ENCODE peak calls at places on chromosomes 12 and 14, in eight cellular contexts. K, M, Q, F, N, P, C and D are unnamed samples. For H3K27me3, the result is how much of the 10 kb centered on the place peaks cover.

GRCh38 chr12:106978035-106978800 is 8.7 kb downstream of the MTERF2 start:
- DNase-seq in K (no peak), M (no peak), Q (peak), F (peak), N (no peak), P (peak), C (no peak), D (peak)

GRCh38 chr12:4899361-4899760 is 10.3 kb upstream of the KCNA1 start:
- DNase-seq in K (no peak), M (peak), Q (no peak), F (no peak), N (no peak), P (no peak), C (no peak), D (no peak)

GRCh38 chr14:68513838-68514610 is 278.8 kb downstream of the ZFP36L1 start:
- DNase-seq in K (no peak), M (no peak), Q (no peak), F (no peak), N (no peak), P (no peak), C (no peak), D (no peak)

GRCh38 chr12:56983386-56983785 is 23.0 kb downstream of the ZBTB39 start:
- DNase-seq in K (no peak), M (no peak), Q (no peak), F (no peak), N (no peak), P (no peak), C (no peak), D (no peak)

GRCh38 chr12:132837693-132838463 is 9.2 kb upstream of the GOLGA3 start:
- DNase-seq in K (no peak), M (no peak), Q (no peak), F (peak), N (no peak), P (no peak), C (no peak), D (no peak)

GRCh38 chr12:80837342-80837978 is 100.3 kb downstream of the LIN7A start:
- DNase-seq in K (peak), M (peak), Q (no peak), F (no peak), N (no peak), P (no peak), C (no peak), D (peak)

GRCh38 chr12:52713960-52714886 is 10.9 kb upstream of the KRT77 start:
- DNase-seq in K (no peak), M (peak), Q (no peak), F (no peak), N (no peak), P (no peak), C (peak), D (peak)

GRCh38 chr14:100052819-100053218 is 12.4 kb upstream of the EVL start:
- DNase-seq in K (no peak), M (no peak), Q (no peak), F (no peak), N (no peak), P (no peak), C (no peak), D (no peak)

GRCh38 chr12:23906329-23906728 is 43.1 kb downstream of the SOX5 start:
- DNase-seq in K (peak), M (peak), Q (no peak), F (peak), N (no peak), P (no peak), C (no peak), D (no peak)

GRCh38 chr14:89927466-89927865 is 27.1 kb downstream of the EFCAB11 start:
- DNase-seq in K (no peak), M (no peak), Q (no peak), F (no peak), N (no peak), P (no peak), C (no peak), D (no peak)

GRCh38 chr14:88901991-88902390 is 77.5 kb downstream of the TTC8 start:
- DNase-seq in K (no peak), M (no peak), Q (no peak), F (no peak), N (no peak), P (no peak), C (no peak), D (no peak)

GRCh38 chr14:65128096-65128495 is 25.8 kb upstream of the MAX start:
- DNase-seq in K (peak), M (no peak), Q (no peak), F (no peak), N (no peak), P (no peak), C (no peak), D (no peak)

GRCh38 chr12:126772171-126772864 is 1494.7 kb upstream of the TMEM132C start:
- DNase-seq in K (peak), M (peak), Q (no peak), F (no peak), N (no peak), P (no peak), C (no peak), D (peak)
- H3K4me3 ChIP-seq in K (no peak), M (no peak), Q (peak), F (no peak), N (peak), P (peak), C (peak), D (peak)

GRCh38 chr14:104390221-104390931 is 189.2 kb upstream of the C14orf180 start:
- DNase-seq in K (no peak), M (no peak), Q (no peak), F (peak), N (no peak), P (no peak), C (no peak), D (no peak)
- H3K27me3 ChIP-seq in K (under half), M (under half), Q (under half), F (under half), N (under half), P (half or more), C (under half), D (under half)

GRCh38 chr14:103220134-103220981 is 97.1 kb downstream of the TNFAIP2 start:
- DNase-seq in K (no peak), M (no peak), Q (no peak), F (peak), N (no peak), P (no peak), C (no peak), D (no peak)
- H3K4me3 ChIP-seq in K (no peak), M (peak), Q (peak), F (peak), N (peak), P (peak), C (no peak), D (no peak)

GRCh38 chr12:127664901-127665300 is 602.1 kb upstream of the TMEM132C start:
- DNase-seq in K (peak), M (no peak), Q (no peak), F (no peak), N (no peak), P (no peak), C (no peak), D (no peak)
- H3K27me3 ChIP-seq in K (under half), M (under half), Q (under half), F (under half), N (under half), P (under half), C (under half), D (under half)

DNA sequence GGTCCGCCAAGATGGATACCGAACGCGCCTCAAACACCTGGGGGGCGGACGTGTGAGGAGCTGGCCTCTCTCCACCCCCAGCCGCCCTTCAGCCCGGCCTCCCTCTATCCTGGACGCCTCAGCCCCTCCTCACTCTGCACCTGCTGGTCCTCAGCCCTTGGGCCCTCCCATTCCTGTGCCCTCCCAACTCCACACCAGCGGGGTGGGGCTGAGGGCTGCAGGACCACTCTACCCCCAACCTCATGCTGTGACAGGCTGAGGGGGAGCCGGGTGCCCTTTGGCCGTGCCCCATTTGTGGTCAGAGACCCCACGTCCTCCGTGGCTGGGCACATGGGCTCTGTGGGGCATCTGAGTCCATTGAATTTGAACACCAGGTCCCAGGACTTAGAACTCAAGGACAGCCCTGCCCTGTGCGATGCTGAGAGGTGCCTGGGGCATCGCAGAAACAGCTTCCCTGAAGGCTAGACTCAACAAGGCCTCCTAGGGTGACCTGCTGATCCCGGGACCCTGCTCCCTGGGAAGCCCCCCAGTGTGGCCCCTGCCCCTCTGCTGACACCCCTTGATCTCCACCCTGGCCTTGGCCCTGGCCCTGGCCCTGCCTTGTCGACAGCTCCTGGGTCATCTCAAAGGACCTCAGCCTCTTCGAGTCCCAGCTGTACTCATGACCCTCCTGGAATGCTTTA is 82.0 kb upstream of the SFSWAP start:
- DNase-seq in K (no peak), M (no peak), Q (no peak), F (no peak), N (no peak), P (no peak), C (no peak), D (no peak)
- H3K4me3 ChIP-seq in K (no peak), M (no peak), Q (no peak), F (no peak), N (no peak), P (no peak), C (no peak), D (no peak)

GRCh38 chr12:53849113-53849512 is 89.5 kb upstream of the HOXC13 start:
- DNase-seq in K (no peak), M (no peak), Q (no peak), F (no peak), N (no peak), P (no peak), C (no peak), D (no peak)

GRCh38 chr12:53842686-53843085 is 90.9 kb upstream of the CISTR start:
- DNase-seq in K (no peak), M (no peak), Q (no peak), F (no peak), N (no peak), P (no peak), C (no peak), D (no peak)

GRCh38 chr12:53845932-53846331 is 92.7 kb upstream of the HOXC13 start:
- DNase-seq in K (no peak), M (no peak), Q (no peak), F (no peak), N (no peak), P (no peak), C (no peak), D (peak)

GRCh38 chr12:53843545-53843944 is 91.8 kb upstream of the CISTR start:
- DNase-seq in K (no peak), M (no peak), Q (no peak), F (no peak), N (no peak), P (no peak), C (no peak), D (no peak)

DNA sequence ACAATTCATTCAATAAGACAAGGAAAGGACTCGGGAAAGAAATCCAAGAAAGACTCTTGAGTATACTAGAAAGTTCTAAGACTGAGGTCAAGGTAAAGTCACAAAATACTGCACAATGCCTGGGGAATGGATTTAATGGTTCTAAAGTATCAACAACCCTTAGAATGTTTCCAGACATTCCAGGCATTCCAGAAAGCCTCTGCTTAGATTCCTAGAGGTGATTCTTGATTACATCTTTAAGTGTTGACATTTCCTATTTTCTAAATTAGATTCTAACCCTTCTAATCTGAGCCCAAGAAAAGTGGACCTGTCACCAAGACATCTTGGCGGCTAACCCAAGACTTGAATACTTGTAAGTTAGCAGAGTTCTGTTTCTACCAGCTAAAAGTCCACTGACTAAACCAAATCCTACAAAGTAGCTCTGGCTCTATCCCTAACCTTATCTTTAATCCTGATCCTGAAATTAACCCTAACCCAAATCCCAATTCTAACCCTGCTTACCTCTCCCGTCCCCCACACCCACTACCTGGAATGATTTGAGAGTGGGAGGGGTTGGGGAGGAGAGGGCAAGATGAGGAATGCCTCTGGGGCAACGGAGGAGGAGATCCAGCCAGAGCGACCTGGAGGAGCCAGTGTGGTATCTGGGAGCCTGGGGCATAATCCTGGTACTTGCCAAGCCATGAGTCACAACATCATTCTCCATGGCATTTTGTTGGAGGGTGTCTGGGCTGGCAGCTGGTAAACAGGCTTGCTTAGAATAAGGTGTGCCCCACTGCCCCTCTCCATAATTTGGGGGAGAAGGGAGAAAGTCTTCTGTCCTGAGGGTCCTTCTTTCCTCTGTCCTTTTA is 93.4 kb upstream of the HOXC13 start:
- DNase-seq in K (peak), M (peak), Q (no peak), F (no peak), N (no peak), P (no peak), C (no peak), D (peak)
- H3K27me3 ChIP-seq in K (under half), M (under half), Q (under half), F (under half), N (under half), P (under half), C (under half), D (under half)

DNA sequence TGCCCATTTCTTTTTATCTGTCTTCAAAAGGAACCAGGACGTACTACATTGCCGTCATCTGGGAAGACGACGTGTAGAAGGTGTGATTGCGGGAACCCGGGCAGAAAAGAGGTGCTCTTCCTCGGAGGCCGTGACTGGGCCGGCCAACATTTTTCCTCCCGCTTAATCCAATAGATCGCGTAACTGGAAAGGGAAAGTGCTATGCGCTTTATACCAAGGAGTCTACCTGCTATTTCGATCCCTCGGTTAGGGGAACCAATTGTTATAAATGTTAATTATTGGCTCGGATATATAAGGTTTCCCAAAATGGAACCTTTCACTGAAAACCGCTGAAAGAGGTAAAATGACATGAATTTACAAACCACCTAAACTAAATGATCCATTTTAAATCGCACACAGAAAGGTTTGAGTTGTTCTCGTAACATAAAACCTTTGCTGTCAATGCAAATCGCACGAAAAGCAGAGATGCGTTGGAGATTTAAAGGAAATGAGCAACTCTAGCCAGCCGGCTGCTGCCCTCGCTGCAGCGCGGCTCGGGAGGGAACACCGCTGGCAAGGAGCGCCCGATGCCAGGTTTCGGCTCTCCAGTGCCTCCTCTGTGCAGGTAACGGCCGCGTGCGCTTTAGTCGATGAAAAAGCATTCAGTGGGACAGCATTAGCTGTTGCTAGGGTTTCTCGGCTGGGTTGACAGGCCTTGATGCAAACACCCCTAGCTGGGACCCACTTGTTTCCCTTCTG is 2.8 kb upstream of the SIX1 start:
- DNase-seq in K (peak), M (peak), Q (no peak), F (no peak), N (no peak), P (no peak), C (no peak), D (no peak)
- H3K4me3 ChIP-seq in K (no peak), M (no peak), Q (no peak), F (no peak), N (no peak), P (no peak), C (no peak), D (no peak)